ENCODE peak calls at places on chromosomes 13 and 19, in eight cellular contexts. One of them, this sample, is unnamed.
A peak's percentile ranks its signal among the peaks of the same experiment; 100 is the strongest.

GRCh38 chr19:29018542-29018941 is 194.4 kb downstream of the UQCRFS1 start:
- DNase-seq in foreskin fibroblast: no peak
- DNase-seq in heart left ventricle: no peak
- DNase-seq in astrocyte of the spinal cord: no peak
- DNase-seq in choroid plexus epithelial cell: no peak
- DNase-seq in endothelial cell: no peak
- DNase-seq in fibroblast of lung: no peak
- DNase-seq in cardiac fibroblast: no peak
- DNase-seq in this sample: no peak

GRCh38 chr19:56562766-56563165 is 4.5 kb upstream of the ZNF470 start:
- DNase-seq in foreskin fibroblast: no peak
- DNase-seq in heart left ventricle: no peak
- DNase-seq in astrocyte of the spinal cord: no peak
- DNase-seq in choroid plexus epithelial cell: no peak
- DNase-seq in endothelial cell: no peak
- DNase-seq in fibroblast of lung: no peak
- DNase-seq in cardiac fibroblast: no peak
- DNase-seq in this sample: no peak

GRCh38 chr19:14081797-14082674 is 3.5 kb downstream of the C19orf67 start:
- DNase-seq in foreskin fibroblast: peak; percentile 20
- DNase-seq in heart left ventricle: peak; percentile 55
- DNase-seq in astrocyte of the spinal cord: no peak
- DNase-seq in choroid plexus epithelial cell: peak; percentile 28
- DNase-seq in endothelial cell: peak; percentile 38
- DNase-seq in fibroblast of lung: no peak
- DNase-seq in cardiac fibroblast: no peak
- DNase-seq in this sample: no peak

GRCh38 chr19:5246554-5247155 is 94.0 kb downstream of the PTPRS start:
- DNase-seq in foreskin fibroblast: no peak
- DNase-seq in heart left ventricle: no peak
- DNase-seq in astrocyte of the spinal cord: no peak
- DNase-seq in choroid plexus epithelial cell: no peak
- DNase-seq in endothelial cell: no peak
- DNase-seq in fibroblast of lung: no peak
- DNase-seq in cardiac fibroblast: no peak
- DNase-seq in this sample: no peak

GRCh38 chr13:70249332-70250064 is 141.2 kb upstream of the KLHL1 start:
- DNase-seq in foreskin fibroblast: no peak
- DNase-seq in heart left ventricle: no peak
- DNase-seq in astrocyte of the spinal cord: peak; percentile 85
- DNase-seq in choroid plexus epithelial cell: peak; percentile 78
- DNase-seq in endothelial cell: peak; percentile 6
- DNase-seq in fibroblast of lung: peak; percentile 13
- DNase-seq in cardiac fibroblast: peak; percentile 8
- DNase-seq in this sample: no peak

GRCh38 chr19:48342841-48343540 is 17.6 kb downstream of the EMP3 start:
- DNase-seq in foreskin fibroblast: peak; percentile 74
- DNase-seq in heart left ventricle: no peak
- DNase-seq in astrocyte of the spinal cord: peak; percentile 32
- DNase-seq in choroid plexus epithelial cell: peak; percentile 84
- DNase-seq in endothelial cell: no peak
- DNase-seq in fibroblast of lung: no peak
- DNase-seq in cardiac fibroblast: no peak
- DNase-seq in this sample: peak; percentile 16

GRCh38 chr19:38247734-38248268 is 8.4 kb downstream of the PPP1R14A start:
- DNase-seq in foreskin fibroblast: no peak
- DNase-seq in heart left ventricle: no peak
- DNase-seq in astrocyte of the spinal cord: no peak
- DNase-seq in choroid plexus epithelial cell: no peak
- DNase-seq in endothelial cell: no peak
- DNase-seq in fibroblast of lung: no peak
- DNase-seq in cardiac fibroblast: peak; percentile 76
- DNase-seq in this sample: no peak

GRCh38 chr13:105412171-105412570 is 1123.3 kb downstream of the EFNB2 start:
- DNase-seq in foreskin fibroblast: no peak
- DNase-seq in heart left ventricle: no peak
- DNase-seq in astrocyte of the spinal cord: no peak
- DNase-seq in choroid plexus epithelial cell: no peak
- DNase-seq in endothelial cell: no peak
- DNase-seq in fibroblast of lung: no peak
- DNase-seq in cardiac fibroblast: no peak
- DNase-seq in this sample: no peak

GRCh38 chr13:32639502-32640105 is 53.4 kb downstream of the PDS5B start:
- DNase-seq in foreskin fibroblast: peak; percentile 76
- DNase-seq in heart left ventricle: peak; percentile 58
- DNase-seq in astrocyte of the spinal cord: peak; percentile 72
- DNase-seq in choroid plexus epithelial cell: peak; percentile 87
- DNase-seq in endothelial cell: peak; percentile 26
- DNase-seq in fibroblast of lung: peak; percentile 84
- DNase-seq in cardiac fibroblast: peak; percentile 85
- DNase-seq in this sample: peak; percentile 52

GRCh38 chr19:3852614-3853254 is 16.1 kb downstream of the ZFR2 start:
- DNase-seq in foreskin fibroblast: peak; percentile 87
- DNase-seq in heart left ventricle: no peak
- DNase-seq in astrocyte of the spinal cord: peak; percentile 81
- DNase-seq in choroid plexus epithelial cell: peak; percentile 76
- DNase-seq in endothelial cell: no peak
- DNase-seq in fibroblast of lung: peak; percentile 83
- DNase-seq in cardiac fibroblast: peak; percentile 79
- DNase-seq in this sample: peak; percentile 75
- TF ChIP-seq CTCF in foreskin fibroblast: no peak
- TF ChIP-seq CTCF in heart left ventricle: peak; percentile 6
- TF ChIP-seq CTCF in astrocyte of the spinal cord: peak; percentile 33
- TF ChIP-seq CTCF in choroid plexus epithelial cell: peak; percentile 34
- TF ChIP-seq CTCF in endothelial cell: no peak
- TF ChIP-seq CTCF in fibroblast of lung: peak; percentile 9
- TF ChIP-seq CTCF in cardiac fibroblast: peak; percentile 28
- TF ChIP-seq CTCF in this sample: peak; percentile 66

GRCh38 chr13:72648513-72649065 is 78.8 kb downstream of the MZT1 start:
- DNase-seq in foreskin fibroblast: no peak
- DNase-seq in heart left ventricle: no peak
- DNase-seq in astrocyte of the spinal cord: no peak
- DNase-seq in choroid plexus epithelial cell: peak; percentile 10
- DNase-seq in endothelial cell: no peak
- DNase-seq in fibroblast of lung: peak; percentile 9
- DNase-seq in cardiac fibroblast: no peak
- DNase-seq in this sample: no peak

GRCh38 chr13:72652681-72653080 is 74.7 kb downstream of the MZT1 start:
- DNase-seq in foreskin fibroblast: peak; percentile 0
- DNase-seq in heart left ventricle: no peak
- DNase-seq in astrocyte of the spinal cord: peak; percentile 25
- DNase-seq in choroid plexus epithelial cell: peak; percentile 5
- DNase-seq in endothelial cell: no peak
- DNase-seq in fibroblast of lung: no peak
- DNase-seq in cardiac fibroblast: peak; percentile 2
- DNase-seq in this sample: no peak

GRCh38 chr13:72656357-72656756 is 71.1 kb downstream of the MZT1 start:
- DNase-seq in foreskin fibroblast: no peak
- DNase-seq in heart left ventricle: no peak
- DNase-seq in astrocyte of the spinal cord: no peak
- DNase-seq in choroid plexus epithelial cell: no peak
- DNase-seq in endothelial cell: no peak
- DNase-seq in fibroblast of lung: no peak
- DNase-seq in cardiac fibroblast: no peak
- DNase-seq in this sample: no peak

GRCh38 chr13:72645521-72645920 is 81.9 kb downstream of the MZT1 start:
- DNase-seq in foreskin fibroblast: no peak
- DNase-seq in heart left ventricle: no peak
- DNase-seq in astrocyte of the spinal cord: no peak
- DNase-seq in choroid plexus epithelial cell: no peak
- DNase-seq in endothelial cell: no peak
- DNase-seq in fibroblast of lung: no peak
- DNase-seq in cardiac fibroblast: no peak
- DNase-seq in this sample: no peak

GRCh38 chr13:72651196-72651595 is 76.2 kb downstream of the MZT1 start:
- DNase-seq in foreskin fibroblast: no peak
- DNase-seq in heart left ventricle: no peak
- DNase-seq in astrocyte of the spinal cord: no peak
- DNase-seq in choroid plexus epithelial cell: peak; percentile 31
- DNase-seq in endothelial cell: no peak
- DNase-seq in fibroblast of lung: peak; percentile 16
- DNase-seq in cardiac fibroblast: no peak
- DNase-seq in this sample: no peak
- TF ChIP-seq CTCF in foreskin fibroblast: no peak
- TF ChIP-seq CTCF in heart left ventricle: no peak
- TF ChIP-seq CTCF in astrocyte of the spinal cord: peak; percentile 33
- TF ChIP-seq CTCF in choroid plexus epithelial cell: peak; percentile 46
- TF ChIP-seq CTCF in endothelial cell: no peak
- TF ChIP-seq CTCF in fibroblast of lung: no peak
- TF ChIP-seq CTCF in cardiac fibroblast: peak; percentile 10
- TF ChIP-seq CTCF in this sample: peak; percentile 20

GRCh38 chr13:27613623-27614022 is 6.7 kb downstream of the LNX2 start:
- DNase-seq in foreskin fibroblast: no peak
- DNase-seq in heart left ventricle: no peak
- DNase-seq in astrocyte of the spinal cord: no peak
- DNase-seq in choroid plexus epithelial cell: no peak
- DNase-seq in endothelial cell: no peak
- DNase-seq in fibroblast of lung: no peak
- DNase-seq in cardiac fibroblast: no peak
- DNase-seq in this sample: no peak
- TF ChIP-seq CTCF in foreskin fibroblast: no peak
- TF ChIP-seq CTCF in heart left ventricle: no peak
- TF ChIP-seq CTCF in astrocyte of the spinal cord: no peak
- TF ChIP-seq CTCF in choroid plexus epithelial cell: no peak
- TF ChIP-seq CTCF in endothelial cell: no peak
- TF ChIP-seq CTCF in fibroblast of lung: no peak
- TF ChIP-seq CTCF in cardiac fibroblast: no peak
- TF ChIP-seq CTCF in this sample: no peak

DNA sequence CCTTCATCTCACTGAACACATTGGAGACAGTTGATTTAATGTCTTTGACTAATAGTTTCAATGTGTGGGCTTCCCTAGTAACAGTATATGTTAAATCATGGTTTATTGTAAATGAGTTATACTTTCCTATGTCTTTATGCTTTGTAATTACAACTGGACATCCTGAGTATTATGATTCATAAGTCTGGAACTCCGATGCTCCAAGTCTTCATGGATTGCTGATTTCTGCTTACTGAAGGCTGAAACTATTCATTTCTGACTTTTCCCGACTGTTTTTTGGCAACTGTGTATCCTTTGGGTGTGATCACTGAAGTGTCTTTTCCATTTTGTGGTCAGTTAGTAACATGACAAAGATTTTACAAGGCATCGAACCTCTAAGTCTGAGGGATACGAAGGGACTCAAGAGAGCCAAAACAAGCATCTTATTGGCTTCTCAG is 20.0 kb upstream of the CD70 start:
- DNase-seq in foreskin fibroblast: peak; percentile 48
- DNase-seq in heart left ventricle: no peak
- DNase-seq in astrocyte of the spinal cord: peak; percentile 92
- DNase-seq in choroid plexus epithelial cell: peak; percentile 59
- DNase-seq in endothelial cell: no peak
- DNase-seq in fibroblast of lung: peak; percentile 63
- DNase-seq in cardiac fibroblast: peak; percentile 82
- DNase-seq in this sample: peak; percentile 93
- TF ChIP-seq CTCF in foreskin fibroblast: no peak
- TF ChIP-seq CTCF in heart left ventricle: no peak
- TF ChIP-seq CTCF in astrocyte of the spinal cord: no peak
- TF ChIP-seq CTCF in choroid plexus epithelial cell: no peak
- TF ChIP-seq CTCF in endothelial cell: no peak
- TF ChIP-seq CTCF in fibroblast of lung: no peak
- TF ChIP-seq CTCF in cardiac fibroblast: no peak
- TF ChIP-seq CTCF in this sample: no peak

DNA sequence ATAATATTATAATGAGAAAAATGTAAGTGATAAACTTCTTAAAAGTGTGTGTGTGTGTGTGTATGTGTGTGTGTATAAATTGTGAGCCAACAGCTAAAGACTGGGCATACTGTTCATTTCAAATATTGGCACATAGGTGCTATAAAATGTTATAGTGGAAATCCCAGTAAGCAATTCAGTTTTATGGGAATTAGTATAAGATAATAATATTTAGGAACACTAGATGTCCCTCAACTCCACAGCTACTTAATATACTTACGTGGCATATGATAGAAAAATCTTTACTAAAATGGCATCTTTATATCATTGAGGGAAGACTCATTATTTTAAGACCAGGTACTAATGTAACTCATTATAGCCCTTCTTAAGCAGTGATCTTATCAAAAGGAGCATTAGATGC is 266.3 kb downstream of the MAB21L1 start:
- DNase-seq in foreskin fibroblast: peak; percentile 19
- DNase-seq in heart left ventricle: no peak
- DNase-seq in astrocyte of the spinal cord: peak; percentile 10
- DNase-seq in choroid plexus epithelial cell: peak; percentile 33
- DNase-seq in endothelial cell: no peak
- DNase-seq in fibroblast of lung: peak; percentile 35
- DNase-seq in cardiac fibroblast: peak; percentile 22
- DNase-seq in this sample: no peak
- TF ChIP-seq CTCF in foreskin fibroblast: no peak
- TF ChIP-seq CTCF in heart left ventricle: no peak
- TF ChIP-seq CTCF in astrocyte of the spinal cord: no peak
- TF ChIP-seq CTCF in choroid plexus epithelial cell: no peak
- TF ChIP-seq CTCF in endothelial cell: no peak
- TF ChIP-seq CTCF in fibroblast of lung: no peak
- TF ChIP-seq CTCF in cardiac fibroblast: no peak
- TF ChIP-seq CTCF in this sample: peak; percentile 52

GRCh38 chr13:47841131-47841530 is 159.9 kb downstream of the SUCLA2 start:
- DNase-seq in foreskin fibroblast: no peak
- DNase-seq in heart left ventricle: no peak
- DNase-seq in astrocyte of the spinal cord: no peak
- DNase-seq in choroid plexus epithelial cell: no peak
- DNase-seq in endothelial cell: no peak
- DNase-seq in fibroblast of lung: no peak
- DNase-seq in cardiac fibroblast: peak; percentile 49
- DNase-seq in this sample: no peak

GRCh38 chr13:47846886-47847285 is 154.2 kb downstream of the SUCLA2 start:
- DNase-seq in foreskin fibroblast: no peak
- DNase-seq in heart left ventricle: no peak
- DNase-seq in astrocyte of the spinal cord: no peak
- DNase-seq in choroid plexus epithelial cell: peak; percentile 37
- DNase-seq in endothelial cell: no peak
- DNase-seq in fibroblast of lung: no peak
- DNase-seq in cardiac fibroblast: no peak
- DNase-seq in this sample: no peak

GRCh38 chr13:47837906-47838305 is 163.2 kb downstream of the SUCLA2 start:
- DNase-seq in foreskin fibroblast: no peak
- DNase-seq in heart left ventricle: no peak
- DNase-seq in astrocyte of the spinal cord: no peak
- DNase-seq in choroid plexus epithelial cell: no peak
- DNase-seq in endothelial cell: no peak
- DNase-seq in fibroblast of lung: no peak
- DNase-seq in cardiac fibroblast: no peak
- DNase-seq in this sample: no peak

GRCh38 chr13:47845981-47846380 is 155.1 kb downstream of the SUCLA2 start:
- DNase-seq in foreskin fibroblast: no peak
- DNase-seq in heart left ventricle: no peak
- DNase-seq in astrocyte of the spinal cord: no peak
- DNase-seq in choroid plexus epithelial cell: no peak
- DNase-seq in endothelial cell: no peak
- DNase-seq in fibroblast of lung: no peak
- DNase-seq in cardiac fibroblast: no peak
- DNase-seq in this sample: no peak

GRCh38 chr13:47843005-47843404 is 158.1 kb downstream of the SUCLA2 start:
- DNase-seq in foreskin fibroblast: no peak
- DNase-seq in heart left ventricle: no peak
- DNase-seq in astrocyte of the spinal cord: no peak
- DNase-seq in choroid plexus epithelial cell: no peak
- DNase-seq in endothelial cell: no peak
- DNase-seq in fibroblast of lung: no peak
- DNase-seq in cardiac fibroblast: no peak
- DNase-seq in this sample: no peak
- TF ChIP-seq CTCF in foreskin fibroblast: no peak
- TF ChIP-seq CTCF in heart left ventricle: no peak
- TF ChIP-seq CTCF in astrocyte of the spinal cord: no peak
- TF ChIP-seq CTCF in choroid plexus epithelial cell: no peak
- TF ChIP-seq CTCF in endothelial cell: no peak
- TF ChIP-seq CTCF in fibroblast of lung: no peak
- TF ChIP-seq CTCF in cardiac fibroblast: no peak
- TF ChIP-seq CTCF in this sample: no peak

This sample was measured in HFFc6.